ENCODE peak calls at places on chromosomes 12 and 14, in four cellular contexts. A is CD8-positive, alpha-beta memory T cell; T is H4; R is GM04504. S is an unnamed sample.

GRCh38 chr12:67810166-67810565 is 161.6 kb downstream of the DYRK2 start:
- DNase-seq in A (no peak), R (no peak), T (no peak), S (no peak)

GRCh38 chr14:101216725-101217463 is 313.4 kb upstream of the RTL1 start:
- DNase-seq in A (no peak), R (no peak), T (no peak), S (no peak)

GRCh38 chr14:90544566-90544965 is 147.7 kb downstream of the CALM1 start:
- DNase-seq in A (no peak), T (no peak), R (no peak), S (no peak)

GRCh38 chr14:102761206-102761605 is 16.0 kb upstream of the TRAF3 start:
- DNase-seq in T (no peak), A (no peak), R (no peak), S (no peak)

GRCh38 chr14:64705406-64706118 is 1.3 kb downstream of the PLEKHG3 start:
- DNase-seq in T (no peak), R (no peak), A (peak; percentile 22), S (no peak)

GRCh38 chr14:77208266-77208978 is 26.8 kb downstream of the TMEM63C start:
- DNase-seq in R (peak; percentile 32), A (peak; percentile 10), T (peak; percentile 44), S (peak; percentile 39)

GRCh38 chr12:106205208-106206069 is 42.4 kb downstream of the CKAP4 start:
- DNase-seq in R (no peak), A (no peak), T (peak; percentile 39), S (no peak)

GRCh38 chr14:60736494-60736893 is 1.9 kb downstream of the MNAT1 start:
- DNase-seq in A (no peak), T (peak; percentile 14), R (no peak), S (peak; percentile 45)

GRCh38 chr12:56241424-56242205 is 11.8 kb downstream of the SLC39A5 start:
- DNase-seq in A (no peak), T (no peak), R (no peak), S (no peak)

S was measured in foreskin melanocyte.